ENCODE peak calls at places on chromosomes 13 and 19, in four cellular contexts. N is GM12891, O is GM12878, X is K562. U is an unnamed sample.

GRCh38 chr19:4676955-4677731 is 7.0 kb upstream of the MYDGF start:
- DNase-seq in O (no peak), X (peak), N (no peak), U (no peak)

GRCh38 chr13:101144808-101145419 is 271.4 kb downstream of the NALCN start:
- DNase-seq in N (no peak), O (peak), X (peak), U (no peak)

GRCh38 chr13:59475911-59476310 is 687.8 kb downstream of the DIAPH3 start:
- DNase-seq in N (no peak), O (no peak), X (no peak), U (no peak)

GRCh38 chr19:50649433-50650391 is at the start of gene C19orf81:
- DNase-seq in N (no peak), X (peak), O (no peak), U (no peak)

GRCh38 chr13:40149611-40150283 is 494.3 kb downstream of the COG6 start:
- DNase-seq in O (no peak), N (no peak), X (no peak), U (no peak)

GRCh38 chr13:95349267-95349666 is 48.0 kb upstream of the ABCC4 start:
- DNase-seq in X (peak), O (no peak), N (no peak), U (no peak)

GRCh38 chr13:113220877-113221276 is 11.5 kb downstream of the CUL4A start:
- DNase-seq in X (no peak), O (no peak), N (no peak), U (no peak)

GRCh38 chr13:24631922-24632321 is 48.3 kb upstream of the ATP12A start:
- DNase-seq in X (no peak), O (no peak), N (no peak), U (no peak)

GRCh38 chr13:30107536-30108136 is 199.7 kb downstream of the KATNAL1 start:
- DNase-seq in O (no peak), X (no peak), N (no peak), U (no peak)

GRCh38 chr13:31595568-31595967 is 143.8 kb upstream of the RXFP2 start:
- DNase-seq in N (no peak), X (no peak), O (no peak), U (no peak)

GRCh38 chr19:54415208-54415900 is at the start of gene TTYH1:
- DNase-seq in N (peak), X (peak), O (no peak), U (no peak)

GRCh38 chr19:57664269-57665127 is 4.2 kb upstream of the ZSCAN4 start:
- DNase-seq in X (peak), N (peak), O (no peak), U (no peak)

GRCh38 chr19:42125536-42125935 is 6.7 kb downstream of the POU2F2 start:
- DNase-seq in X (no peak), O (no peak), N (no peak), U (no peak)

GRCh38 chr13:50549221-50549942 is 294.1 kb downstream of the DLEU7 start:
- DNase-seq in N (no peak), O (no peak), X (no peak), U (no peak)

GRCh38 chr13:103866041-103866440 is 799.8 kb upstream of the SLC10A2 start:
- DNase-seq in N (no peak), O (no peak), X (no peak), U (no peak)

GRCh38 chr13:108270442-108270841 is 924 bp downstream of the TNFSF13B start:
- DNase-seq in O (no peak), X (no peak), N (no peak), U (no peak)

GRCh38 chr19:35055715-35056179 is 14.2 kb downstream of the HPN start:
- DNase-seq in X (peak), N (no peak), O (no peak), U (no peak)

GRCh38 chr19:50725218-50725931 is 2.2 kb downstream of the CLEC11A start:
- DNase-seq in N (no peak), O (no peak), X (no peak), U (no peak)

GRCh38 chr13:39263033-39263432 is 224.8 kb downstream of the NHLRC3 start:
- DNase-seq in O (peak), N (peak), X (peak), U (peak)

GRCh38 chr13:23751195-23751594 is 138.0 kb downstream of the MIPEP start:
- DNase-seq in N (no peak), X (no peak), O (peak), U (no peak)

GRCh38 chr19:44717603-44718002 is 18.7 kb downstream of the CEACAM16 start:
- DNase-seq in O (no peak), N (no peak), X (no peak), U (no peak)

GRCh38 chr19:56508282-56508778 is 675 bp downstream of the ZNF471 start:
- DNase-seq in O (no peak), N (no peak), X (no peak), U (no peak)

GRCh38 chr13:25217023-25217909 is 45.2 kb upstream of the AMER2 start:
- DNase-seq in N (no peak), X (no peak), O (no peak), U (no peak)

GRCh38 chr19:32178401-32178800 is 167.0 kb upstream of the ZNF507 start:
- DNase-seq in N (no peak), O (no peak), X (no peak), U (no peak)

GRCh38 chr19:17117250-17117789 is 41.7 kb downstream of the MYO9B start:
- DNase-seq in O (no peak), X (no peak), N (no peak), U (no peak)

DNA sequence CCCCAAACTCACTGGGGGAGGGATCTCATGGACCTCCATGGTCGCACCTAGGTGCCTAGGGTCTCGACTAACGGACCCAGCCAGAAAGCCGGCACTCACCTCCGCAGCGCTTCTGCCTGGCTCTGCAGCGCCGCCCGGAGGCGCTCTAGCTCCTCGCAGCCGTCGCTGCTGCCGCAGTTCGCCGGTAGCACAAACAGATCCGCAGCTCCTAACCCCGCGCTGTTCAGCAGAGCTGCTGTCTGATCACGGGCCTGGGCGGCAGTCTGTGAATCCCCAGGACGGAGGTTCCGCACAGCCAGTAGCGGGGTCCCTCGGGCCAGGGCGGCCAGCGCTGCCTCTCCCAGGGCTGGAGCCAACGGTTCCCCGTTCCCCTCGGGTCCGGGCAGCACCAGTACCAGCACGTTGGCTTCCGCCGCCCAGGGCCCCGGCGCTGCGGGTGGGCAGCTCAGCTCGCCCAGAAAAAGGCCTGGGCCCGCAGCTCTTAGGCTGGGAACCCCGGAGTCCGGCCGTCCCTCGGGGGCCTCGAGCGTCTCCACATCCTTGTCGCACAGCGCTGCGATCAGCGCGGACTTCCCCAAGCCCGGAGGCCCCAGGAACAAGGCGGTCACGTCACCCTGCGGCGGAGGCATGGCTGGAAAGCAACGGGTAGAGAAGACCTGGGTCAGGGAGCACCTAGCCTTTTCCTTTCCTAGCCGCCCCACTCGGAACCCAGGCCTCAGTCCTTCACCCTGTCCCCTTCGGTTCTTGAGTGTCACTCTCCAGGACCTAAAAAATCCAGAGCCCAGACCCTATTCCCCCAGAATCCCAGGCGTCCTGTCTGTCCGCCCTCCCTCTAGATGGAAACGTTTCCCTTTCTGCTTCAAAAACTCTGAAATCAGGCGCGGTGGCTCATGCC is 977 bp downstream of the IRGQ start:
- DNase-seq in X (peak), O (no peak), N (peak), U (peak)
- TF ChIP-seq POLR2AphosphoS5 in X (no peak), O (peak), N (peak), U (peak)

GRCh38 chr13:102380012-102380411 is 21.8 kb downstream of the FGF14 start:
- DNase-seq in O (no peak), N (no peak), X (no peak), U (no peak)

GRCh38 chr13:102374233-102374632 is 27.6 kb downstream of the FGF14 start:
- DNase-seq in O (no peak), X (no peak), N (no peak), U (no peak)

GRCh38 chr13:102373221-102373620 is 28.6 kb downstream of the FGF14 start:
- DNase-seq in O (no peak), X (no peak), N (no peak), U (no peak)

GRCh38 chr13:102374726-102375125 is 27.1 kb downstream of the FGF14 start:
- DNase-seq in O (no peak), X (no peak), N (no peak), U (no peak)

GRCh38 chr13:102376314-102376713 is 25.5 kb downstream of the FGF14 start:
- DNase-seq in N (no peak), X (no peak), O (no peak), U (no peak)
- TF ChIP-seq TAF1 in N (no peak), X (no peak), O (no peak), U (no peak)

GRCh38 chr19:52398091-52398461 is 427 bp downstream of the ZNF528 start:
- DNase-seq in X (peak), O (no peak), N (peak), U (no peak)

GRCh38 chr19:52397310-52398090 is at the start of gene ZNF528:
- DNase-seq in O (peak), N (peak), X (peak), U (peak)
- TF ChIP-seq POLR2A in O (peak), N (peak), X (no peak), U (no peak)

DNA sequence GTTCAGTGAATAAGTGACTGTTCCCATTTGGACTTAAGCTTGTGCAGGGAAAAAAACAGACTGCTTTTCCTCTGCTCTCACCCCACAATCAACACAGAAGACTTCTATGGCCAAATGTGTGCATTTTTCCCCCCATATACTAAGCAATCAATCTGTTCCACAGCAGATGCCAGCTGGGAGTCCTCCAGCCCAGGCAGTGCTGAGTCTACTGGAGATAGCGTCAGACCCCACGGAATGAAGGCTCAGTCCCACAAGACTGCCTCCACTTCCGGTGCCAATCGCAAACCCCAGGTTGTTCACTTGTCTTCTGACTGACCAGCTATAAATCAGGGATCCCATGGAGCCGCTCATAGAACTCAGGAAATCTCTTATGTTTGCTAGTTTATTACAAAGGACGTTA is 69.5 kb upstream of the ANKRD10 start:
- DNase-seq in X (no peak), N (no peak), O (no peak), U (no peak)
- TF ChIP-seq POLR2AphosphoS5 in X (no peak), N (no peak), O (no peak), U (no peak)

U was measured in GM12892.